ENCODE peak calls at places on chromosomes 7 and 10, in eight cellular contexts. D is GM23338; A is NAMALWA; C is T-cell; N is ovary; R is stimulated activated CD4-positive, alpha-beta T cell treated with anti-CD3 and anti-CD28 coated beads, Interleukin-2, amount 100 ng/mL, for 48 hours; F is stimulated activated CD8-positive, alpha-beta memory T cell treated with anti-CD3 and anti-CD28 coated beads, Interleukin-2, amount 100 ng/mL, for 48 hours; O is HS-5. B is an unnamed sample.
A peak's percentile ranks its signal among the peaks of the same experiment; 100 is the strongest.

GRCh38 chr10:6211341-6212265 is 8.9 kb downstream of the PFKFB3 start:
- DNase-seq in O (no peak), R (no peak), C (no peak), D (peak; percentile 32), F (no peak), A (no peak), N (peak; percentile 72), B (no peak)

GRCh38 chr7:132140341-132140740 is 435.9 kb downstream of the PLXNA4 start:
- DNase-seq in D (no peak), C (no peak), O (no peak), A (no peak), N (no peak), F (no peak), R (no peak), B (no peak)

GRCh38 chr7:35716038-35716803 is 21.3 kb upstream of the HERPUD2 start:
- DNase-seq in C (no peak), D (no peak), R (no peak), A (no peak), N (no peak), F (no peak), O (no peak), B (no peak)

GRCh38 chr7:67857698-67858097 is 861.1 kb downstream of the TYW1 start:
- DNase-seq in N (no peak), D (no peak), F (no peak), O (no peak), C (no peak), A (no peak), R (no peak), B (no peak)

GRCh38 chr7:8511810-8512209 is 78.4 kb downstream of the NXPH1 start:
- DNase-seq in N (no peak), R (no peak), C (no peak), A (no peak), O (no peak), D (no peak), F (no peak), B (no peak)

GRCh38 chr10:28800144-28800543 is 122.8 kb downstream of the BAMBI start:
- DNase-seq in O (no peak), A (no peak), R (no peak), D (no peak), N (no peak), C (no peak), F (no peak), B (no peak)

GRCh38 chr10:14758994-14759664 is 15.6 kb downstream of the FAM107B start:
- DNase-seq in A (peak; percentile 74), D (no peak), O (no peak), N (no peak), C (no peak), R (no peak), F (no peak), B (peak; percentile 16)

GRCh38 chr10:99983280-99983988 is 26.3 kb downstream of the DNMBP start:
- DNase-seq in D (no peak), R (no peak), O (peak; percentile 68), N (peak; percentile 70), C (no peak), A (peak; percentile 83), F (no peak), B (no peak)

GRCh38 chr7:76149847-76150691 is 51.6 kb upstream of the SRRM3 start:
- DNase-seq in N (no peak), C (no peak), F (no peak), R (no peak), D (peak; percentile 14), A (no peak), O (no peak), B (no peak)

GRCh38 chr10:130027716-130028464 is 63.8 kb upstream of the EBF3 start:
- DNase-seq in C (no peak), N (peak; percentile 38), O (no peak), R (no peak), A (no peak), F (no peak), D (no peak), B (no peak)

GRCh38 chr7:147569514-147569913 is 1021.1 kb upstream of the C7orf33 start:
- DNase-seq in C (no peak), N (no peak), F (no peak), A (no peak), R (no peak), O (no peak), D (no peak), B (no peak)

GRCh38 chr10:103731609-103732270 is 123.6 kb downstream of the SH3PXD2A start:
- DNase-seq in N (no peak), R (no peak), A (no peak), O (peak; percentile 6), D (no peak), F (no peak), C (no peak), B (no peak)

GRCh38 chr10:114867365-114867764 is 45.8 kb downstream of the FHIP2A start:
- DNase-seq in N (no peak), O (no peak), C (no peak), A (no peak), F (no peak), D (no peak), R (no peak), B (no peak)

GRCh38 chr7:2150445-2150815 is 82.3 kb downstream of the MAD1L1 start:
- DNase-seq in O (no peak), D (no peak), R (no peak), A (no peak), N (no peak), F (no peak), C (no peak), B (no peak)

GRCh38 chr10:970311-971149 is 17.7 kb upstream of the GTPBP4 start:
- DNase-seq in C (no peak), D (no peak), A (no peak), F (no peak), N (no peak), O (no peak), R (no peak), B (no peak)

GRCh38 chr10:78358406-78358805 is 324.7 kb downstream of the RPS24 start:
- DNase-seq in F (no peak), R (no peak), A (no peak), N (no peak), D (no peak), C (no peak), O (no peak), B (no peak)

GRCh38 chr7:7702826-7703225 is 15.6 kb downstream of the RPA3 start:
- DNase-seq in A (no peak), O (no peak), F (no peak), R (no peak), D (no peak), N (no peak), C (no peak), B (no peak)

GRCh38 chr10:87961314-87961713 is 97.9 kb downstream of the PTEN start:
- DNase-seq in C (no peak), A (no peak), D (no peak), O (peak; percentile 68), F (no peak), N (no peak), R (no peak), B (no peak)

GRCh38 chr10:61901829-61902447 is 439 bp downstream of the ARID5B start:
- DNase-seq in C (no peak), D (peak; percentile 64), A (peak; percentile 63), O (no peak), F (no peak), N (no peak), R (no peak), B (peak; percentile 72)

GRCh38 chr7:145692237-145692950 is 424.2 kb upstream of the CNTNAP2 start:
- DNase-seq in N (no peak), O (no peak), A (no peak), C (no peak), R (no peak), D (no peak), F (no peak), B (no peak)

GRCh38 chr7:28957822-28958234 is 302 bp downstream of the TRIL start:
- DNase-seq in C (no peak), R (no peak), O (no peak), N (no peak), D (peak; percentile 60), A (no peak), F (no peak), B (no peak)

GRCh38 chr7:111855161-111855841 is 293.0 kb upstream of the IMMP2L start:
- DNase-seq in R (no peak), F (no peak), D (peak; percentile 77), O (no peak), C (no peak), A (peak; percentile 81), N (no peak), B (peak; percentile 76)

GRCh38 chr10:22017283-22018020 is 13.9 kb upstream of the DNAJC1 start:
- DNase-seq in D (no peak), R (no peak), C (no peak), A (no peak), N (no peak), O (no peak), F (no peak), B (no peak)

GRCh38 chr7:35758421-35758820 is 42.4 kb upstream of the SEPTIN7 start:
- DNase-seq in N (no peak), O (no peak), R (no peak), C (no peak), D (peak; percentile 48), F (no peak), A (peak; percentile 47), B (peak; percentile 69)

GRCh38 chr10:48466611-48467240 is 138.1 kb downstream of the ARHGAP22 start:
- DNase-seq in O (no peak), C (no peak), N (peak; percentile 24), D (peak; percentile 69), A (no peak), R (no peak), F (no peak), B (no peak)

GRCh38 chr10:92756233-92757065 is 66.7 kb downstream of the HHEX start:
- DNase-seq in N (no peak), O (no peak), F (no peak), A (peak; percentile 91), C (no peak), R (no peak), D (no peak), B (peak; percentile 95)

GRCh38 chr10:116215651-116216050 is 57.4 kb downstream of the GFRA1 start:
- DNase-seq in R (no peak), O (no peak), N (no peak), C (no peak), D (no peak), F (no peak), A (no peak), B (no peak)

GRCh38 chr10:20494474-20494873 is 402.6 kb downstream of the NEBL start:
- DNase-seq in C (no peak), A (no peak), N (no peak), D (no peak), F (no peak), O (no peak), R (no peak), B (no peak)

GRCh38 chr10:10630281-10630680 is 387.4 kb upstream of the CELF2 start:
- DNase-seq in A (no peak), R (no peak), F (no peak), O (no peak), C (no peak), N (no peak), D (no peak), B (no peak)

GRCh38 chr7:85699482-85699881 is 512.6 kb upstream of the SEMA3D start:
- DNase-seq in O (no peak), A (no peak), F (no peak), D (no peak), R (no peak), N (no peak), C (no peak), B (no peak)

GRCh38 chr10:132446661-132447445 is 49.9 kb downstream of the PWWP2B start:
- DNase-seq in O (no peak), N (no peak), R (peak; percentile 70), C (peak; percentile 62), A (peak; percentile 86), F (peak; percentile 64), D (no peak), B (peak; percentile 91)

GRCh38 chr10:5963591-5963990 is 13.8 kb downstream of the IL15RA start:
- DNase-seq in F (no peak), N (peak; percentile 3), R (no peak), C (no peak), A (no peak), D (no peak), O (no peak), B (no peak)

GRCh38 chr10:72336259-72337038 is 18.3 kb downstream of the DNAJB12 start:
- DNase-seq in O (no peak), C (no peak), D (no peak), F (no peak), A (no peak), R (no peak), N (peak; percentile 77), B (no peak)

GRCh38 chr7:112981966-112982365 is 104.7 kb downstream of the GPR85 start:
- DNase-seq in A (no peak), R (no peak), C (no peak), N (no peak), F (no peak), O (no peak), D (no peak), B (no peak)